ENCODE peak calls at places on chromosomes 16 and 17, in ten cellular contexts. B is cardiac muscle cell; S is A549; O is thoracic aorta; F is Peyer's patch; R is ascending aorta; X is naive thymus-derived CD4-positive, alpha-beta T cell; Q is PC-3; W is heart left ventricle; G is uterus. T is an unnamed sample. For H3K4me1, the result is how much of the 10 kb centered on the place peaks cover.

GRCh38 chr16:2231016-2231931 is 5.0 kb upstream of the DNASE1L2 start:
- DNase-seq in B (no peak), S (no peak), O (no peak), F (no peak), R (no peak), X (no peak), Q (no peak), W (no peak), G (no peak), T (no peak)

GRCh38 chr16:12519986-12520385 is 283.7 kb downstream of the CPPED1 start:
- DNase-seq in B (no peak), S (no peak), O (no peak), F (no peak), R (no peak), X (no peak), Q (peak), W (no peak), G (no peak), T (no peak)

GRCh38 chr16:24986512-24987303 is 28.5 kb downstream of the ARHGAP17 start:
- DNase-seq in B (peak), S (peak), O (no peak), F (no peak), R (peak), X (no peak), Q (peak), W (peak), G (peak), T (no peak)

GRCh38 chr17:27216836-27217235 is 77.1 kb upstream of the WSB1 start:
- DNase-seq in B (no peak), S (no peak), O (no peak), F (peak), R (no peak), X (no peak), Q (no peak), W (no peak), G (no peak), T (no peak)

GRCh38 chr17:31269178-31269577 is 27.9 kb downstream of the OMG start:
- DNase-seq in B (peak), S (no peak), O (no peak), F (no peak), R (no peak), X (no peak), Q (no peak), W (no peak), G (no peak), T (no peak)

GRCh38 chr16:80525420-80525819 is 15.4 kb upstream of the DYNLRB2 start:
- DNase-seq in B (no peak), S (no peak), O (no peak), F (no peak), R (no peak), X (no peak), Q (no peak), W (no peak), G (no peak), T (no peak)

GRCh38 chr16:27717726-27718125 is 167.8 kb downstream of the KATNIP start:
- DNase-seq in B (no peak), S (no peak), O (no peak), F (no peak), R (no peak), X (no peak), Q (no peak), W (no peak), G (no peak), T (no peak)

GRCh38 chr16:86018487-86018886 is 119.5 kb downstream of the IRF8 start:
- DNase-seq in B (peak), S (no peak), O (no peak), F (peak), R (peak), X (no peak), Q (no peak), W (peak), G (no peak), T (peak)

GRCh38 chr16:14302031-14302398 is 230.9 kb downstream of the MRTFB start:
- DNase-seq in B (peak), S (peak), O (no peak), F (no peak), R (peak), X (no peak), Q (peak), W (peak), G (peak), T (no peak)

GRCh38 chr16:55279598-55279997 is 44.4 kb upstream of the IRX6 start:
- DNase-seq in B (no peak), S (no peak), O (no peak), F (no peak), R (no peak), X (no peak), Q (no peak), W (no peak), G (no peak), T (no peak)

GRCh38 chr16:16983545-16983944 is 487.2 kb downstream of the XYLT1 start:
- DNase-seq in B (no peak), S (no peak), O (no peak), F (no peak), R (no peak), X (no peak), Q (no peak), W (no peak), G (no peak), T (no peak)

GRCh38 chr16:66292241-66292935 is 74.1 kb upstream of the CDH5 start:
- DNase-seq in B (no peak), S (no peak), O (no peak), F (no peak), R (no peak), X (no peak), Q (no peak), W (no peak), G (no peak), T (no peak)

GRCh38 chr16:47848481-47849109 is 307.2 kb downstream of the ABCC12 start:
- DNase-seq in B (peak), S (no peak), O (no peak), F (no peak), R (no peak), X (no peak), Q (peak), W (no peak), G (no peak), T (peak)

GRCh38 chr17:79950711-79951110 is 85.0 kb downstream of the TBC1D16 start:
- DNase-seq in B (no peak), S (no peak), O (no peak), F (no peak), R (peak), X (no peak), Q (no peak), W (no peak), G (no peak), T (no peak)

DNA sequence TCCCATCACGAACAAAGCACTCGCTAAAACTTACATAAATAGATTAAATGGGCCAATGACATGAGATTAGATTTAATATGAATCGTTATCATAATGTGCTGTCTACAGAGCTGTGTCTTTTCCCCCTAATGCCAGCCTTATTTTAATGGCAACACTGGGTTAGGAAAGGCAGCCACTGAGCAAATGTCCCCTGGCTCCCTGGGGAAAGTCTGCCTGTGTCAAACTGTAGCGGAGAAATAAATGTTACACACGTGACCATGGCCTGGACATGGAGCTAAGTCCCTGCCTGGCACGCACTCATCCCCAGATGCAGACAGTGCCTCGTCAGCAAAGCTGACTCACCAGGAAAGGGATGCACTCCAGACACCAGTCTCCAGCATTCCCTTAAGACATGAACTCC is 61.3 kb upstream of the SDK2 start:
- DNase-seq in B (peak), S (peak), O (no peak), F (no peak), R (no peak), X (no peak), Q (peak), W (no peak), G (no peak), T (peak)
- H3K4me1 ChIP-seq in B (under half), S (under half), O (under half), F (under half), R (under half), X (under half), Q (under half), W (under half), G (under half), T (under half)

DNA sequence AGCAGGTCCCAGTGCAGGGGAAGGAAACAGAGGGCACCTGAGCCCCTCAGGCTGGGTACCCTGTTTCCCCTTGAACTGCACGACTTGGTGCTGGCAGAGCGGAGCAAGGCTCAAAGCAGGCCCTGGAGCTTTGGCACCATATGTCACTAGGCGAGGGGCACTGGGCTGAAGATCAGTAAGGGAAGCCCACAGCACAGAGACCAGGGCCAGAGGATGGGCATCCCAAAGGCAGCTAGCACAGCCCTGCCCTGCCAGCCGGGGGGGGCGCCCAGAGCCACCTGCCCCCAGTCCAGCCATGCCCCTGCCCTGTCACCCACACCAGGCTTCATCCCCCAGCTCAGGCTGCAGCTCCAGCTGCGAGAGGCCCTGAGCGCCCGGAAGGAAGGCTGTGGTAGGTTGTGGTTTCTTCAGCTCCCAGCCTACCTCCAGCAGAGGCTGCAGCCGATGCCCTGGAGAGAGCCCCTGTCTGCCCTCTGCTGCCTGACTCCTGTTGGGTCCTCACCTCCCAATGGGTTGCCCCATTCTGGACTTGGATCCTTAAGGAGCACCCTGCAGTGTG is 10.9 kb downstream of the NHERF1 start:
- DNase-seq in B (no peak), S (no peak), O (no peak), F (peak), R (no peak), X (peak), Q (no peak), W (no peak), G (no peak), T (no peak)
- H3K4me1 ChIP-seq in B (half or more), S (half or more), O (under half), F (half or more), R (under half), X (half or more), Q (under half), W (under half), G (under half), T (under half)

DNA sequence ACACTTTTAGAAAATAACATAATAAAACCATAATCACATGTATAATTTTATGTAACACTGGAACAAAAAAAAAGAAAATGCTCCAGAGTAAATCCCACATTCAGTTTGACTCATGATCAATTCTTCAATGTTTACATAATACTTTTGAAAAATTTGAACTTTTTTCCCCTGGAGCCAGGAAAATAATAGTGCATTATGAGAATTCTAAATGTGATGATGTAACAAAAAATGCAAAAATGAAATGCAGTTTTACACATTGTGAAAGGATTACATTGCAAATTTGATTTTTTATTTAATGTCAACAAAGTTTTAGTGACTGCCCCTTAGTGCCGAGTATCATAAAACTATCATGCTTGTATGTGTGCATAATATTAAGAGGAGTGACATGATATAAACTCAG is 238.3 kb downstream of the CDH8 start:
- DNase-seq in B (no peak), S (no peak), O (no peak), F (no peak), R (no peak), X (no peak), Q (no peak), W (no peak), G (no peak), T (no peak)
- H3K4me1 ChIP-seq in B (under half), S (under half), O (under half), F (under half), R (under half), X (under half), Q (under half), W (under half), G (under half), T (under half)

GRCh38 chr16:10338426-10338825 is 47.4 kb upstream of the ATF7IP2 start:
- DNase-seq in B (peak), S (no peak), O (no peak), F (no peak), R (no peak), X (no peak), Q (no peak), W (peak), G (no peak), T (no peak)

GRCh38 chr16:10333321-10334032 is 52.4 kb upstream of the ATF7IP2 start:
- DNase-seq in B (no peak), S (no peak), O (no peak), F (no peak), R (no peak), X (no peak), Q (no peak), W (no peak), G (no peak), T (no peak)

GRCh38 chr16:10332301-10332700 is 53.6 kb upstream of the ATF7IP2 start:
- DNase-seq in B (no peak), S (no peak), O (no peak), F (no peak), R (no peak), X (no peak), Q (no peak), W (no peak), G (no peak), T (no peak)

GRCh38 chr16:10332775-10333174 is 53.1 kb upstream of the ATF7IP2 start:
- DNase-seq in B (no peak), S (no peak), O (no peak), F (no peak), R (no peak), X (no peak), Q (no peak), W (no peak), G (no peak), T (no peak)

GRCh38 chr16:10335681-10336080 is 50.2 kb upstream of the ATF7IP2 start:
- DNase-seq in B (no peak), S (no peak), O (no peak), F (no peak), R (no peak), X (no peak), Q (no peak), W (no peak), G (no peak), T (no peak)
- H3K4me1 ChIP-seq in B (under half), S (under half), O (under half), F (under half), R (under half), X (under half), Q (under half), W (under half), G (under half), T (under half)

GRCh38 chr17:18225562-18226283 is at the start of gene LLGL1:
- DNase-seq in B (peak), S (no peak), O (no peak), F (no peak), R (no peak), X (peak), Q (no peak), W (no peak), G (no peak), T (no peak)
- H3K4me1 ChIP-seq in B (under half), S (under half), O (under half), F (under half), R (under half), X (under half), Q (under half), W (under half), G (under half), T (under half)

GRCh38 chr16:56980203-56980535 is 9.2 kb upstream of the NLRC5 start:
- DNase-seq in B (no peak), S (no peak), O (no peak), F (no peak), R (no peak), X (no peak), Q (no peak), W (no peak), G (no peak), T (no peak)
- H3K4me1 ChIP-seq in B (under half), S (under half), O (under half), F (under half), R (under half), X (under half), Q (under half), W (under half), G (under half), T (under half)

GRCh38 chr17:59786536-59787319 is 79.3 kb downstream of the VMP1 start:
- DNase-seq in B (peak), S (peak), O (peak), F (peak), R (peak), X (peak), Q (peak), W (peak), G (peak), T (peak)
- H3K4me1 ChIP-seq in B (half or more), S (half or more), O (half or more), F (under half), R (under half), X (under half), Q (half or more), W (under half), G (under half), T (under half)

DNA sequence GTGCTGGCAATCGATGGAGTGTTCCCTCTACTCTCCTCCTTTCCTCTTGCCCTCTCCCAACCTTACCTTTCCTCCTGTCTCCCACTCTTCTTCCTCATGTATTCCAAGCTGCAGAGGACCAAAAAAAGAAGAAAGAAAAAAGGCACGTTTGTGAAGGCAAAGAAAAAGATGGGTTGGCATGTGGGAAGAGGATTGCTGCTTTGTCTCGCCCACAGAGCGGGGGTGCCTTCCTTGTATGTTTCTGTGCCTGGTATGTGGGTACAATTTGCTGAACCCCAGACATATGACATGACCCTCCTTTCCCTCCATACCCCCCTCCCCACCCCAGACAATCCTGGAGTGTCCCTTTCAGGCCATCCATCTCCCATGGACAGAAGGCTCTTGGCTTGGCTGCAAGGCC is 13.1 kb upstream of the CTCF start:
- DNase-seq in B (no peak), S (no peak), O (no peak), F (no peak), R (no peak), X (no peak), Q (no peak), W (no peak), G (no peak), T (no peak)
- H3K4me1 ChIP-seq in B (under half), S (under half), O (under half), F (under half), R (under half), X (under half), Q (under half), W (under half), G (under half), T (under half)

GRCh38 chr17:78715876-78716275 is 66.2 kb downstream of the CYTH1 start:
- DNase-seq in B (no peak), S (no peak), O (no peak), F (no peak), R (no peak), X (no peak), Q (no peak), W (no peak), G (no peak), T (no peak)

GRCh38 chr17:78715000-78715771 is 66.9 kb downstream of the CYTH1 start:
- DNase-seq in B (no peak), S (no peak), O (no peak), F (no peak), R (no peak), X (no peak), Q (no peak), W (no peak), G (no peak), T (no peak)

GRCh38 chr17:78716814-78717393 is 65.2 kb downstream of the CYTH1 start:
- DNase-seq in B (peak), S (peak), O (no peak), F (peak), R (peak), X (peak), Q (peak), W (peak), G (peak), T (peak)

GRCh38 chr17:78716292-78716691 is 65.8 kb downstream of the CYTH1 start:
- DNase-seq in B (no peak), S (no peak), O (no peak), F (no peak), R (no peak), X (no peak), Q (no peak), W (no peak), G (no peak), T (no peak)

DNA sequence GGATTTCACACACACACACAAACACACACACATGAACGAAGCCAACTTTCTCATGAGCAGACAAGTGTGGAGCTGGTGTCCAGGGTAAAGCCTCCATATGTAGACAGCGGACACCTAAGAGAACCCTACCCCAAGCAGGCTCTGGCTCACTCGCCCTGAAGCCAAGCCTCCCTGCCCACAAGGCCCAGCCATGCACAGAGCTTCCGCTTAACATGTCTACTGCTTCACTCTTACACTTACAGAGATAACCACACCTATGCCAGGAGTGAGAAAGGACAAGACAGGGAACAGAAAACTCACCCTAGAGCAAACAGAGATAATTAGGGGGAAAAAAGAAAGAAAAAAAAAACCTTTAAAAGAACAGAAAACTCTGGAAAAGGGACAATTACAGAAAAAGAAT is 67.5 kb downstream of the CYTH1 start:
- DNase-seq in B (no peak), S (no peak), O (no peak), F (no peak), R (no peak), X (no peak), Q (no peak), W (no peak), G (no peak), T (no peak)
- H3K4me1 ChIP-seq in B (under half), S (under half), O (under half), F (half or more), R (under half), X (half or more), Q (under half), W (under half), G (under half), T (under half)